ENCODE peak calls at places on chromosomes 2 and 18, in seven cellular contexts. L is GM13977, S is A549, Q is sigmoid colon, H is neural crest cell, O is colonic mucosa, Y is B cell. V is an unnamed sample.

GRCh38 chr2:162029287-162029901 is 44.6 kb downstream of the DPP4 start:
- DNase-seq in L (no peak), S (no peak), Q (no peak), H (no peak), O (no peak), Y (no peak), V (no peak)

GRCh38 chr18:32891130-32891529 is 118.3 kb upstream of the KLHL14 start:
- DNase-seq in L (no peak), S (no peak), Q (no peak), H (no peak), O (no peak), Y (no peak), V (no peak)

GRCh38 chr18:7334973-7335568 is 104.2 kb downstream of the LRRC30 start:
- DNase-seq in L (no peak), S (no peak), Q (no peak), H (no peak), O (no peak), Y (no peak), V (no peak)

GRCh38 chr2:97958184-97958583 is 37.6 kb downstream of the TMEM131 start:
- DNase-seq in L (no peak), S (no peak), Q (no peak), H (no peak), O (no peak), Y (no peak), V (no peak)

GRCh38 chr2:168116448-168116847 is 130.9 kb downstream of the STK39 start:
- DNase-seq in L (no peak), S (no peak), Q (no peak), H (no peak), O (no peak), Y (no peak), V (no peak)

GRCh38 chr18:275486-275885 is 7.6 kb upstream of the THOC1 start:
- DNase-seq in L (no peak), S (no peak), Q (no peak), H (no peak), O (no peak), Y (no peak), V (no peak)

GRCh38 chr18:32552421-32553030 is 81.8 kb upstream of the GAREM1 start:
- DNase-seq in L (peak), S (peak), Q (peak), H (peak), O (peak), Y (peak), V (peak)

GRCh38 chr2:175854665-175855064 is 147.4 kb downstream of the LNPK start:
- DNase-seq in L (no peak), S (no peak), Q (no peak), H (no peak), O (no peak), Y (no peak), V (no peak)

GRCh38 chr2:80361904-80362303 is 57.4 kb upstream of the LRRTM1 start:
- DNase-seq in L (no peak), S (no peak), Q (no peak), H (no peak), O (no peak), Y (no peak), V (no peak)

GRCh38 chr18:78670778-78671405 is 308.7 kb upstream of the SALL3 start:
- DNase-seq in L (no peak), S (no peak), Q (no peak), H (no peak), O (no peak), Y (no peak), V (no peak)

GRCh38 chr2:38444247-38444646 is 67.2 kb upstream of the ATL2 start:
- DNase-seq in L (no peak), S (no peak), Q (no peak), H (no peak), O (no peak), Y (no peak), V (no peak)

GRCh38 chr2:61045999-61046398 is 19.7 kb upstream of the SANBR start:
- DNase-seq in L (no peak), S (no peak), Q (no peak), H (no peak), O (no peak), Y (no peak), V (no peak)

GRCh38 chr2:152033146-152033545 is 65.7 kb downstream of the CACNB4 start:
- DNase-seq in L (no peak), S (no peak), Q (no peak), H (no peak), O (no peak), Y (no peak), V (no peak)

GRCh38 chr18:6009751-6010150 is 114.4 kb upstream of the TMEM200C start:
- DNase-seq in L (no peak), S (no peak), Q (no peak), H (no peak), O (no peak), Y (no peak), V (no peak)

GRCh38 chr18:3230401-3231334 is 10.9 kb upstream of the MYOM1 start:
- DNase-seq in L (no peak), S (peak), Q (no peak), H (no peak), O (peak), Y (no peak), V (no peak)

GRCh38 chr2:235793163-235793752 is 299.4 kb downstream of the AGAP1 start:
- DNase-seq in L (no peak), S (peak), Q (peak), H (peak), O (no peak), Y (no peak), V (no peak)

GRCh38 chr2:25707927-25708326 is 34.5 kb upstream of the DTNB start:
- DNase-seq in L (no peak), S (no peak), Q (no peak), H (no peak), O (no peak), Y (no peak), V (no peak)

GRCh38 chr2:227789803-227790202 is 23.8 kb upstream of the CCL20 start:
- DNase-seq in L (peak), S (no peak), Q (no peak), H (no peak), O (no peak), Y (no peak), V (no peak)

GRCh38 chr18:38751897-38752296 is 1186.3 kb upstream of the CELF4 start:
- DNase-seq in L (no peak), S (no peak), Q (no peak), H (no peak), O (no peak), Y (no peak), V (no peak)

GRCh38 chr2:74939919-74940812 is 18.3 kb upstream of the POLE4 start:
- DNase-seq in L (no peak), S (no peak), Q (no peak), H (no peak), O (no peak), Y (no peak), V (no peak)

GRCh38 chr18:58195278-58195721 is 151.3 kb downstream of the NEDD4L start:
- DNase-seq in L (no peak), S (no peak), Q (peak), H (no peak), O (peak), Y (peak), V (no peak)

GRCh38 chr2:122423934-122424333 is 668.5 kb downstream of the TSN start:
- DNase-seq in L (no peak), S (no peak), Q (no peak), H (no peak), O (no peak), Y (no peak), V (no peak)

GRCh38 chr2:227761734-227762476 is 16.2 kb downstream of the SCYGR8 start:
- DNase-seq in L (no peak), S (peak), Q (no peak), H (no peak), O (no peak), Y (no peak), V (no peak)

GRCh38 chr2:54903736-54904554 is 146.3 kb downstream of the RTN4 start:
- DNase-seq in L (no peak), S (peak), Q (peak), H (no peak), O (peak), Y (no peak), V (peak)

GRCh38 chr2:193751299-193751698 is 1556.6 kb upstream of the TMEFF2 start:
- DNase-seq in L (no peak), S (no peak), Q (no peak), H (no peak), O (no peak), Y (no peak), V (no peak)

GRCh38 chr2:166365239-166365638 is 10.5 kb downstream of the SCN9A start:
- DNase-seq in L (no peak), S (no peak), Q (no peak), H (no peak), O (no peak), Y (no peak), V (no peak)

GRCh38 chr18:7117390-7118355 is at the start of gene LAMA1:
- DNase-seq in L (no peak), S (no peak), Q (no peak), H (peak), O (no peak), Y (no peak), V (no peak)

GRCh38 chr2:101253013-101253712 is 477 bp downstream of the CNOT11 start:
- DNase-seq in L (peak), S (peak), Q (peak), H (no peak), O (peak), Y (peak), V (peak)

GRCh38 chr2:147631294-147631693 is 213.5 kb upstream of the ACVR2A start:
- DNase-seq in L (no peak), S (no peak), Q (no peak), H (no peak), O (peak), Y (no peak), V (no peak)

GRCh38 chr2:226079677-226080076 is 680.2 kb downstream of the NYAP2 start:
- DNase-seq in L (no peak), S (no peak), Q (no peak), H (no peak), O (no peak), Y (no peak), V (no peak)

GRCh38 chr2:96868555-96869280 is 1.2 kb downstream of the SEMA4C start:
- DNase-seq in L (peak), S (peak), Q (peak), H (peak), O (peak), Y (peak), V (peak)

GRCh38 chr2:17626986-17627385 is 86.5 kb downstream of the VSNL1 start:
- DNase-seq in L (no peak), S (no peak), Q (no peak), H (no peak), O (no peak), Y (no peak), V (no peak)

GRCh38 chr18:840080-840408 is 28.0 kb upstream of the YES1 start:
- DNase-seq in L (no peak), S (no peak), Q (no peak), H (no peak), O (no peak), Y (no peak), V (no peak)

GRCh38 chr2:71358931-71359671 is 27.5 kb downstream of the ZNF638 start:
- DNase-seq in L (no peak), S (no peak), Q (no peak), H (no peak), O (no peak), Y (no peak), V (no peak)

GRCh38 chr2:40361478-40361877 is 90.4 kb downstream of the SLC8A1 start:
- DNase-seq in L (no peak), S (no peak), Q (no peak), H (no peak), O (no peak), Y (no peak), V (no peak)

GRCh38 chr2:190804182-190804795 is 76.3 kb upstream of the GLS start:
- DNase-seq in L (no peak), S (peak), Q (no peak), H (no peak), O (no peak), Y (no peak), V (no peak)
- TF ChIP-seq CTCF in L (peak), S (peak), Q (peak), H (peak), O (peak), Y (peak), V (peak)

DNA sequence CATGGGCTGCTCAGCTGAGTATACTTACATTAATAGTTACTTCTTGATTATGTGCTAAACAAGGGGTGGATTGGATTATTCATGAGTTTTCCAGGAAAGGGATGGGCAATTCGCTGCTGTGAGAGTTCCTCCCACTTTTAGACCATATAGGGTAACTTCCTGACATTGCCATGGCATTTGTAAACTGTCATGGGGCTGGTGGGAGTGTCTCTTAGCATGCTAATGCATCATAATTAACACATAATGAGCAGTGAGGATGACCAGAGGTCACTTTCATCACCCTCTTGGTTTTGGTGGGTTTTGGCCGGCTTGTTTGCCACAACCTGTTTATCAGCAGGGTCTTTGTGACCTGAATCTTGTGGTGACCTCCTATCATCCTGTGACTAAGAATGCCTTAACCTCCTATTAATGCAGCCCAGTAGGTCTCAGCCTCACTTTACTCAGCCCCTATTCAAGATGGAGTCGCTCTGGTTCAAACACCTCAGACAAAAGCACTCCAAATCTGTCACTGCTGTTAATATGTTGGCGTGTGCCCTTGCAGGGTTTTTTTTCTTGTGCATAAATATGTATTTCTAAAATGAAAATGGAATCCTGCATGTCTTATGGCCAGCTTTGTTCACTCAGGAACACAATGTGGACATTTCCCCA is 56.0 kb downstream of the CYBRD1 start:
- DNase-seq in L (no peak), S (no peak), Q (no peak), H (no peak), O (no peak), Y (no peak), V (no peak)
- TF ChIP-seq CTCF in L (no peak), S (no peak), Q (no peak), H (no peak), O (no peak), Y (no peak), V (no peak)

DNA sequence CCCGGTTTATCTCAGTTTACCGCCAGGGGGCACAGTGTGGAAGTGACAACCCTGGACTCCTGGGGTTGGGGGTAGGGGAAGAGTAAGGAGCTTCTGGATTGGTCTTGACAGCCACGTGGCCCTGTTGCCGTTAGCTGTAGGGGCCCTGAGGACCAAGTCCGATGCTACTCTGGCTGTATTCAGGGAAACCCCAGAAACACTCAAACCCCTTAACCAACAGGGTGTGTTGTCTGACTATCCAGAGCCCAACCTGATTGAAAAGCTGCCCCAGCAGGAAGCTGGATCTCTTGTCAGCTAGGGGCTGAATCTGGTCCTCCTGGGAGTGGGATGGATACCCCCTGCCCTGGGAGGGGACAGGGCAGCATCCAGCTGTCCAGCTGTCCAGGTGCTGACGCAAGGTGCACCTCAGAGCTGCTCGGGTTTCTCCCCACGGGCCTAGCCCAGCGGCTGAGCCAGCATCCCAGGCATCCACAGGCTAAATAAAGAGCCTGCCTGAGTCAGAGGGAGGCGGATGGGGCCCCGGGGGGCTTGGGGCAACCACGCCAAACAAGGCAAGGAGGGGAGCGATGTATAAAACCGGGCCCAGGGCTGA is 3.1 kb upstream of the GMPPA start:
- DNase-seq in L (peak), S (peak), Q (peak), H (peak), O (peak), Y (peak), V (peak)
- TF ChIP-seq CTCF in L (peak), S (peak), Q (peak), H (peak), O (peak), Y (peak), V (peak)

DNA sequence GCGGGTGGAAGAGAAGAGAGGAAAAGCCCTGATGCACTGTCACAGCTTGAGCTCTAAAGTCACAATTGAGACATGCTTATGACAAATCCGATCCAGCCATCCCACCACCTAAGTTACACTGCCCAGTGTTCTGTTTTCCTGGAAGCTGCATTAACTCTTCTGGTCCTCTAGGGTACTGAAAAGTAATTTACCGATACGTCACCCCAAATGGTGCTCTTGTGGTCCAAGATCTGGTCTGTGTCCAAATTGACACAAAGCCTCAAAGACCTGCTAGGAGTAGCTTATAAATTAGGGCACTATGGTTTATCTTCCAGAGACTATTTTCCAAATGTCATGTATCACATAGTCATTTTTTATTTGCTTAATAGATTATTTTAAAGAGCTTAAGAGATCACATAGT is 186.7 kb upstream of the ETAA1 start:
- DNase-seq in L (no peak), S (no peak), Q (no peak), H (no peak), O (no peak), Y (no peak), V (no peak)
- TF ChIP-seq CTCF in L (no peak), S (no peak), Q (no peak), H (no peak), O (no peak), Y (no peak), V (no peak)

GRCh38 chr2:178208817-178209216 is 14.5 kb downstream of the OSBPL6 start:
- DNase-seq in L (no peak), S (peak), Q (no peak), H (no peak), O (no peak), Y (no peak), V (no peak)
- TF ChIP-seq CTCF in L (no peak), S (peak), Q (no peak), H (peak), O (peak), Y (no peak), V (no peak)